ENCODE peak calls at places on chromosomes 3 and 15, in seven cellular contexts. I, S, U, H, D, E and L are unnamed samples.

GRCh38 chr15:78638658-78639314 is 2.2 kb downstream of the CHRNB4 start:
- DNase-seq in U (no peak), H (peak), S (peak), D (no peak), E (peak), I (no peak), L (no peak)

GRCh38 chr3:43894176-43895049 is 203.7 kb downstream of the ABHD5 start:
- DNase-seq in H (peak), E (peak), D (no peak), I (no peak), S (peak), U (peak), L (no peak)

GRCh38 chr3:124258057-124258500 is 266.2 kb upstream of the ROPN1 start:
- DNase-seq in D (no peak), H (no peak), I (no peak), U (no peak), S (no peak), E (no peak), L (no peak)

GRCh38 chr3:55518451-55518850 is 31.3 kb upstream of the WNT5A start:
- DNase-seq in H (no peak), S (no peak), U (no peak), E (no peak), I (no peak), D (no peak), L (peak)

GRCh38 chr3:39962566-39962965 is 153.2 kb downstream of the MYRIP start:
- DNase-seq in U (no peak), I (no peak), D (no peak), S (no peak), H (no peak), E (no peak), L (no peak)

GRCh38 chr15:73784299-73784698 is 31.1 kb upstream of the INSYN1 start:
- DNase-seq in U (no peak), H (no peak), E (no peak), S (no peak), D (no peak), I (no peak), L (no peak)

GRCh38 chr3:66444146-66444644 is 56.6 kb downstream of the LRIG1 start:
- DNase-seq in S (no peak), I (no peak), D (no peak), U (no peak), E (no peak), H (no peak), L (no peak)

GRCh38 chr15:25183581-25184330 is 229.0 kb downstream of the SNRPN start:
- DNase-seq in S (no peak), U (peak), H (no peak), E (no peak), I (no peak), D (no peak), L (no peak)

GRCh38 chr3:14320221-14320620 is 82.2 kb upstream of the SLC6A6 start:
- DNase-seq in S (no peak), D (no peak), I (no peak), U (no peak), H (no peak), E (no peak), L (no peak)

GRCh38 chr15:42494998-42495360 is 455 bp upstream of the SNAP23 start:
- DNase-seq in S (peak), H (peak), U (no peak), E (peak), I (no peak), D (no peak), L (no peak)

GRCh38 chr3:12462159-12462962 is 21.9 kb upstream of the TSEN2 start:
- DNase-seq in E (no peak), D (no peak), H (peak), I (no peak), U (no peak), S (no peak), L (no peak)

GRCh38 chr15:91919014-91919534 is 65.6 kb downstream of the SLCO3A1 start:
- DNase-seq in E (no peak), U (no peak), I (no peak), S (no peak), D (no peak), H (no peak), L (no peak)

GRCh38 chr3:44318929-44319328 is 19.6 kb upstream of the TCAIM start:
- DNase-seq in E (no peak), I (no peak), S (no peak), D (no peak), U (no peak), H (no peak), L (no peak)

GRCh38 chr3:94024385-94024784 is 4.0 kb downstream of the STX19 start:
- DNase-seq in I (no peak), U (no peak), D (no peak), S (no peak), E (no peak), H (no peak), L (no peak)

GRCh38 chr15:63189955-63190691 is 717 bp downstream of the RAB8B start:
- DNase-seq in E (no peak), H (no peak), U (no peak), S (no peak), D (no peak), I (no peak), L (no peak)

GRCh38 chr3:194775731-194776130 is 90.0 kb downstream of the FAM43A start:
- DNase-seq in D (no peak), S (no peak), E (no peak), I (no peak), U (no peak), H (no peak), L (no peak)

GRCh38 chr3:132786890-132787289 is 64.7 kb upstream of the NPHP3 start:
- DNase-seq in D (no peak), E (no peak), I (no peak), H (no peak), U (no peak), S (no peak), L (no peak)

GRCh38 chr3:2623463-2623862 is 486.7 kb downstream of the IL5RA start:
- DNase-seq in S (no peak), I (no peak), U (no peak), E (no peak), D (no peak), H (peak), L (no peak)

GRCh38 chr15:39454189-39454986 is 126.5 kb upstream of the THBS1 start:
- DNase-seq in U (no peak), E (no peak), H (no peak), S (no peak), I (no peak), D (no peak), L (no peak)

GRCh38 chr3:2099779-2100191 is 1.1 kb downstream of the CNTN4 start:
- DNase-seq in I (no peak), H (peak), D (no peak), S (no peak), U (peak), E (no peak), L (no peak)

GRCh38 chr15:43776101-43776717 is 557 bp downstream of the ELL3 start:
- DNase-seq in I (no peak), D (no peak), E (no peak), H (peak), S (no peak), U (peak), L (no peak)

GRCh38 chr3:59286791-59287531 is 237.1 kb upstream of the CFAP20DC start:
- DNase-seq in U (no peak), D (no peak), E (no peak), S (no peak), I (no peak), H (peak), L (no peak)

GRCh38 chr3:151085227-151085888 is at the start of gene MED12L:
- DNase-seq in U (peak), E (peak), H (peak), D (no peak), S (peak), I (no peak), L (peak)

GRCh38 chr15:68311859-68312557 is 34.5 kb downstream of the FEM1B start:
- DNase-seq in D (no peak), I (no peak), H (no peak), E (no peak), S (no peak), U (no peak), L (no peak)

GRCh38 chr3:18812316-18812715 is 336.0 kb upstream of the KCNH8 start:
- DNase-seq in H (peak), I (no peak), E (no peak), U (no peak), S (no peak), D (no peak), L (no peak)

GRCh38 chr3:49173792-49174170 is 2.4 kb downstream of the KLHDC8B start:
- DNase-seq in E (no peak), D (no peak), I (no peak), U (no peak), S (no peak), H (no peak), L (no peak)

GRCh38 chr3:65672876-65673815 is 365.6 kb downstream of the MAGI1 start:
- DNase-seq in H (peak), I (no peak), S (peak), U (no peak), D (no peak), E (peak), L (peak)

GRCh38 chr3:12405432-12406272 is 78.6 kb upstream of the TSEN2 start:
- DNase-seq in I (no peak), E (peak), S (no peak), D (peak), H (peak), U (no peak), L (peak)

GRCh38 chr3:126355777-126356372 is 1.3 kb downstream of the KLF15 start:
- DNase-seq in H (peak), U (peak), D (peak), S (peak), I (no peak), E (no peak), L (peak)

GRCh38 chr15:47027322-47027946 is 689.9 kb upstream of the SEMA6D start:
- DNase-seq in D (no peak), E (no peak), U (no peak), H (peak), I (no peak), S (peak), L (no peak)

GRCh38 chr3:112610121-112610520 is 30.8 kb downstream of the CCDC80 start:
- DNase-seq in E (no peak), S (no peak), H (no peak), I (no peak), U (no peak), D (no peak), L (no peak)

GRCh38 chr3:11291808-11292207 is 19.6 kb downstream of the ATG7 start:
- DNase-seq in D (no peak), U (no peak), S (no peak), E (no peak), H (no peak), I (no peak), L (no peak)

GRCh38 chr3:126507886-126508285 is 9.7 kb downstream of the UROC1 start:
- DNase-seq in I (no peak), D (no peak), S (no peak), E (no peak), U (no peak), H (no peak), L (no peak)

GRCh38 chr15:51223771-51224229 is 114.6 kb downstream of the CYP19A1 start:
- DNase-seq in U (no peak), E (no peak), D (no peak), H (no peak), I (no peak), S (no peak), L (no peak)

DNA sequence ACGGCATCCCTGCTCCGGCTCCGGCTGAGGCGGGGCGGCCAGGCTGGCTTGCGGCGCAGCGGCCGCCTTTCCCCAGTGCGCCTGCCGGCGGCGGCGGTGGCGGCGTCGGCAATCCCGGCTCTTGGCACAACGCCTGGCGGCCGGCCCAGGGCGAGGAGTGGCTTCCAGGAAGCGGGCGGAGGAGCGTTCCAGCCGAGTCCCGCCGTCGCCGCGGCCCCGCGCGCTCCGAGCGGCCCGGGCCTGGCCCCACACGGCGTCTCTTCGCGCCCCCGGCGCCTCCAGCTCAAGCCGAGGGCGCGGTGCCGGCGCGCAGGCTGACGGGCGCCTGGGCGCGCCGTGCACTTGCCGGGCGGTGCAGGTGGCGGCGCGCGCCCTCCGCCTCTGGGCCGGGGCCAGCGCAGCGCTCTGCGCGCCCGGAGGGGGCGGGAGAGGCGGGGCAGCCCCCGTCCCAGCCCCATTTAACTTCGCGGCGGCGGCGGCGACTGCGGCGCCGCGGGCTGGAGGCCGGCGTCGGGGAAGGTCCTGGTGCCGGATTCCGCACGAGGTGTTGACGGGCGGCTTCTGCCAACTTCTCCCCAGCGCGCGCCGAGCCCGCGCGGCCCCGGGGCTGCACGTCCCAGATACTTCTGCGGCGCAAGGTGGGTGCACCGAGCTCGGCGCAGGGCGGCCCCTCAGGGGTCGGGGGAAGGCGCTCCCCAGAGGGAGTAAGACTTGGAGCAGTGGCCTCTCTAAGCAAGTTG is at the start of gene ADAMTSL3:
- DNase-seq in S (no peak), I (no peak), D (peak), U (peak), E (peak), H (peak), L (no peak)
- H3K4me3 ChIP-seq in S (no peak), I (no peak), D (peak), U (peak), E (peak), H (peak), L (no peak)

DNA sequence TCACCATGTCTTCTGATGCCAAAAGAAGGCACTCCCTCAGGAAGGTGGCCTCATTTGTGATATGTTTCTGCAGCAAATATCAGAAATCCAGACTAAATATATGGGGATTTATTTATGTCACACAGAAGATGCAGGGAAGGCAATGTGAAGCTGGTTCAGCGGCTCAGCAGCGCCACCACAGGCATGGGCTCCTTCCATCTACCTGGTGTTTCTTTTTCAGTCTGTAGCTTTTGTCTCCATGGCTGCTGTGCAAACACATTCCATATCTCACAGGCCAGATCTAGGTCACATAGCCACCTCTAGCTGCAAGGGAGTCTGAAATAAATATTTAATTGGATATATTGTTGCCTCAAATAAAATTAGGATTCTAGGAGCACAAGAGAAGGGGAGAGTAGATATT is 502.1 kb upstream of the IL12A start:
- DNase-seq in D (no peak), E (peak), H (no peak), S (no peak), U (no peak), I (no peak), L (no peak)
- TF ChIP-seq CTCF in D (no peak), E (no peak), H (no peak), S (peak), U (no peak), I (no peak), L (no peak)

GRCh38 chr15:64905119-64905831 is 6.4 kb upstream of the ANKDD1A start:
- DNase-seq in U (peak), E (peak), H (peak), S (peak), D (peak), I (peak), L (no peak)
- H3K4me3 ChIP-seq in U (peak), E (peak), H (no peak), S (peak), D (peak), I (peak), L (no peak)

GRCh38 chr3:36813320-36813719 is 49.0 kb upstream of the DCLK3 start:
- DNase-seq in H (no peak), U (no peak), I (no peak), S (no peak), D (no peak), E (no peak), L (no peak)

GRCh38 chr3:36814071-36814717 is 49.8 kb upstream of the DCLK3 start:
- DNase-seq in E (no peak), D (no peak), U (no peak), I (no peak), S (no peak), H (no peak), L (no peak)

GRCh38 chr3:36812240-36812639 is 47.9 kb upstream of the DCLK3 start:
- DNase-seq in D (no peak), H (no peak), I (no peak), U (no peak), E (no peak), S (no peak), L (no peak)

GRCh38 chr3:36815375-36815774 is 51.0 kb upstream of the DCLK3 start:
- DNase-seq in U (no peak), S (no peak), H (no peak), I (no peak), E (no peak), D (no peak), L (no peak)

GRCh38 chr3:36814776-36815175 is 50.4 kb upstream of the DCLK3 start:
- DNase-seq in E (no peak), U (no peak), H (no peak), S (no peak), I (no peak), D (no peak), L (no peak)
- TF ChIP-seq CTCF in E (no peak), U (no peak), H (no peak), S (peak), I (no peak), D (no peak), L (no peak)

DNA sequence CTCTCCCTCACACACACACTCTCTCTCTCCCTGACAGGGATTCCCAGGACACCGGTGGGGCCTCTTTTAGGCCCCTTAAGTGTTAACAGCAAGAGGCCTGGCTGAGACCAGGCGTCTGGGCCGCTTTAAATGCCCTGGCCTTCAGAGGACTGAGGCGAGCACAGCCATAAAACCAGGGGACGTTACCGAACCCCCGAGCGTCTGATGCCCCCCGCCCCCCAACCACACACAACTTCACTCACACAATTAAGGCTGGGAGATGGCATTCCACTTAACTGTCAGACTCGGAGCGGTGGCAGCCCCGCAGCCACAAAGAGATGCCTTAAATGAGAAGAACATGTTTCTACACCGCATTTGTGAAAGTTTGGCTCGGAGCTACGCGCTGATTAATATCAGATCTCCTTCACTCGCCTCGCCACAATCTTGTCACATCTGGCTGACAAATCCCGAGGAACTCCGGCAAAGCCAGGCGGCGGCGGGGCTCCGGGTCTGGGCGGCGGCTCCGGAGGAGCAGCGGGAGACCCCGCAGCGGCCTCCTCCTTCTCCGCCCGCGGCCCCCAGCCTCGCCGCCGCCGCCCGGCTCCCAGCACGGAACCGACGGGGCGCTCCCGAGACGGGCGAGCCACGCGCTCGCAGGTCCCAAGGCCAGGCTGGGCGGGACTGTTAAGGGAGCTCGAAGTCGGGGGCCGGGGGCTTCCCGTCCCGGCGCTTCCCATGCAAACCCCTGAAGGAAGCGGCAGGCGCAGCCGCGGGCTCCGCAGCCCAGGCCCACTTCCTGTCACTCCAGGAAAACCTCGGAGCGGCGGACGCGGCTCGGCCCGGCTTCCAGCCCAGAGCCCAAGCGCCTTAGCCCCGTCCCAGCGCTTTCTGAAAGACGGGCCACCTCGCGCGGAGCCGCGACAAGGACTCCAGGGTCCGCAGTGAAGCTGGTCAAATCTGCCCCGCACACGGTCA is 1.3 kb downstream of the BNC1 start:
- DNase-seq in U (peak), S (no peak), I (no peak), E (no peak), H (peak), D (peak), L (no peak)
- H3K4me3 ChIP-seq in U (peak), S (no peak), I (no peak), E (peak), H (peak), D (peak), L (no peak)